ENCODE peak calls at places on chromosomes 2 and 18, in ten cellular contexts. One of them, this sample, is unnamed.

GRCh38 chr2:147358375-147358774 is 486.5 kb upstream of the ACVR2A start:
- DNase-seq in AG10803: no peak
- DNase-seq in fibroblast of mammary gland: peak; percentile 45
- DNase-seq in lower lobe of right lung: no peak
- DNase-seq in endothelial cell: no peak
- DNase-seq in A673: no peak
- DNase-seq in Caco-2: no peak
- DNase-seq in RWPE2: no peak
- DNase-seq in A549: no peak
- DNase-seq in neural progenitor cell: no peak
- DNase-seq in this sample: no peak

GRCh38 chr2:13114391-13114790 is 397.7 kb downstream of the TRIB2 start:
- DNase-seq in A673: peak; percentile 45
- DNase-seq in endothelial cell: no peak
- DNase-seq in A549: no peak
- DNase-seq in fibroblast of mammary gland: peak; percentile 16
- DNase-seq in neural progenitor cell: no peak
- DNase-seq in lower lobe of right lung: no peak
- DNase-seq in AG10803: peak; percentile 1
- DNase-seq in Caco-2: no peak
- DNase-seq in RWPE2: no peak
- DNase-seq in this sample: no peak

GRCh38 chr2:189486237-189486770 is 45.0 kb downstream of the WDR75 start:
- DNase-seq in lower lobe of right lung: no peak
- DNase-seq in Caco-2: no peak
- DNase-seq in neural progenitor cell: no peak
- DNase-seq in endothelial cell: no peak
- DNase-seq in RWPE2: no peak
- DNase-seq in A673: no peak
- DNase-seq in fibroblast of mammary gland: no peak
- DNase-seq in A549: no peak
- DNase-seq in AG10803: no peak
- DNase-seq in this sample: no peak

GRCh38 chr2:184599054-184599874 is 935 bp downstream of the ZNF804A start:
- DNase-seq in Caco-2: no peak
- DNase-seq in RWPE2: no peak
- DNase-seq in A673: peak; percentile 56
- DNase-seq in fibroblast of mammary gland: peak; percentile 8
- DNase-seq in endothelial cell: no peak
- DNase-seq in lower lobe of right lung: no peak
- DNase-seq in neural progenitor cell: no peak
- DNase-seq in A549: no peak
- DNase-seq in AG10803: no peak
- DNase-seq in this sample: no peak

GRCh38 chr18:7872569-7872968 is 305.5 kb downstream of the PTPRM start:
- DNase-seq in Caco-2: peak; percentile 67
- DNase-seq in endothelial cell: no peak
- DNase-seq in A549: peak; percentile 92
- DNase-seq in AG10803: peak; percentile 69
- DNase-seq in A673: no peak
- DNase-seq in RWPE2: no peak
- DNase-seq in lower lobe of right lung: no peak
- DNase-seq in fibroblast of mammary gland: peak; percentile 93
- DNase-seq in neural progenitor cell: no peak
- DNase-seq in this sample: no peak

GRCh38 chr2:28451793-28452533 is 43.9 kb upstream of the PLB1 start:
- DNase-seq in Caco-2: peak; percentile 26
- DNase-seq in lower lobe of right lung: no peak
- DNase-seq in RWPE2: no peak
- DNase-seq in A549: no peak
- DNase-seq in neural progenitor cell: no peak
- DNase-seq in A673: no peak
- DNase-seq in fibroblast of mammary gland: no peak
- DNase-seq in endothelial cell: no peak
- DNase-seq in AG10803: no peak
- DNase-seq in this sample: no peak

GRCh38 chr18:14912967-14913366 is 165.0 kb downstream of the ANKRD30B start:
- DNase-seq in lower lobe of right lung: no peak
- DNase-seq in endothelial cell: no peak
- DNase-seq in AG10803: peak; percentile 5
- DNase-seq in A673: no peak
- DNase-seq in fibroblast of mammary gland: no peak
- DNase-seq in RWPE2: no peak
- DNase-seq in Caco-2: no peak
- DNase-seq in neural progenitor cell: no peak
- DNase-seq in A549: no peak
- DNase-seq in this sample: no peak

GRCh38 chr2:133415210-133415876 is 152.9 kb downstream of the NCKAP5 start:
- DNase-seq in endothelial cell: no peak
- DNase-seq in A673: no peak
- DNase-seq in AG10803: peak; percentile 43
- DNase-seq in A549: no peak
- DNase-seq in lower lobe of right lung: no peak
- DNase-seq in fibroblast of mammary gland: no peak
- DNase-seq in RWPE2: no peak
- DNase-seq in neural progenitor cell: no peak
- DNase-seq in Caco-2: no peak
- DNase-seq in this sample: no peak

GRCh38 chr2:109134741-109135571 is 6.0 kb downstream of the SH3RF3 start:
- DNase-seq in A673: no peak
- DNase-seq in lower lobe of right lung: no peak
- DNase-seq in AG10803: no peak
- DNase-seq in A549: no peak
- DNase-seq in neural progenitor cell: no peak
- DNase-seq in Caco-2: no peak
- DNase-seq in endothelial cell: no peak
- DNase-seq in fibroblast of mammary gland: no peak
- DNase-seq in RWPE2: no peak
- DNase-seq in this sample: no peak

GRCh38 chr2:71756280-71756906 is 303.0 kb downstream of the DYSF start:
- DNase-seq in endothelial cell: no peak
- DNase-seq in AG10803: peak; percentile 52
- DNase-seq in A673: no peak
- DNase-seq in A549: no peak
- DNase-seq in Caco-2: no peak
- DNase-seq in RWPE2: no peak
- DNase-seq in neural progenitor cell: no peak
- DNase-seq in fibroblast of mammary gland: peak; percentile 66
- DNase-seq in lower lobe of right lung: no peak
- DNase-seq in this sample: no peak

GRCh38 chr18:36692331-36692730 is 136.5 kb downstream of the TPGS2 start:
- DNase-seq in neural progenitor cell: no peak
- DNase-seq in endothelial cell: no peak
- DNase-seq in Caco-2: no peak
- DNase-seq in RWPE2: no peak
- DNase-seq in A549: no peak
- DNase-seq in AG10803: peak; percentile 93
- DNase-seq in A673: no peak
- DNase-seq in fibroblast of mammary gland: peak; percentile 94
- DNase-seq in lower lobe of right lung: no peak
- DNase-seq in this sample: no peak

GRCh38 chr2:124485659-124486058 is 460.6 kb downstream of the CNTNAP5 start:
- DNase-seq in endothelial cell: no peak
- DNase-seq in RWPE2: no peak
- DNase-seq in A673: no peak
- DNase-seq in A549: no peak
- DNase-seq in lower lobe of right lung: no peak
- DNase-seq in Caco-2: no peak
- DNase-seq in neural progenitor cell: no peak
- DNase-seq in fibroblast of mammary gland: no peak
- DNase-seq in AG10803: no peak
- DNase-seq in this sample: no peak

DNA sequence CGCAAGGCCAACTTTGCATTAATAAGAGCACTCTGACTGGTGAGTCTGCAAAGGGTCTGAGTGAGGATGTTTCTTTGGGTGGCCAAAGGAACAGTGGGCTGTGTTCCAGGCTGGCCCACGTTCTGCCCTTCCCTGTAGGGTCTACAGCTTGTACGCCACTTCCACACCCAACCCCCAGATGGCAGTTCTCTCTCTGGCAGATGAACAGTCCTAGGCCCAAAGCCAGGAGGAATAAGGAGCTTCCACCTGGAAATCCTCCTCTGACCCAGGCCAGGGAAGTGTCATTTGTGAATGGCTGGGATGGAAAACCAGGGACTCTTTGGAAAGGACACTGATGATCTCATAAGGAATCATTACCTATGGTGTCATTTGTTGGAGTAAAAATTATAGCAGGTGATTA is 6.6 kb downstream of the OTOF start:
- DNase-seq in fibroblast of mammary gland: no peak
- DNase-seq in A549: no peak
- DNase-seq in endothelial cell: peak; percentile 41
- DNase-seq in Caco-2: no peak
- DNase-seq in lower lobe of right lung: no peak
- DNase-seq in RWPE2: no peak
- DNase-seq in neural progenitor cell: peak; percentile 38
- DNase-seq in A673: no peak
- DNase-seq in AG10803: no peak
- DNase-seq in this sample: no peak
- TF ChIP-seq CTCF in fibroblast of mammary gland: no peak
- TF ChIP-seq CTCF in A549: no peak
- TF ChIP-seq CTCF in endothelial cell: no peak
- TF ChIP-seq CTCF in Caco-2: no peak
- TF ChIP-seq CTCF in lower lobe of right lung: no peak
- TF ChIP-seq CTCF in RWPE2: no peak
- TF ChIP-seq CTCF in neural progenitor cell: peak; percentile 39
- TF ChIP-seq CTCF in A673: peak; percentile 34
- TF ChIP-seq CTCF in AG10803: no peak
- TF ChIP-seq CTCF in this sample: no peak

GRCh38 chr18:30889582-30890301 is 152.8 kb downstream of the DSC3 start:
- DNase-seq in Caco-2: no peak
- DNase-seq in fibroblast of mammary gland: no peak
- DNase-seq in A549: peak; percentile 27
- DNase-seq in lower lobe of right lung: no peak
- DNase-seq in A673: peak; percentile 11
- DNase-seq in neural progenitor cell: peak; percentile 66
- DNase-seq in AG10803: no peak
- DNase-seq in endothelial cell: peak; percentile 33
- DNase-seq in RWPE2: no peak
- DNase-seq in this sample: no peak
- TF ChIP-seq CTCF in Caco-2: no peak
- TF ChIP-seq CTCF in fibroblast of mammary gland: no peak
- TF ChIP-seq CTCF in A549: no peak
- TF ChIP-seq CTCF in lower lobe of right lung: peak; percentile 40
- TF ChIP-seq CTCF in A673: peak; percentile 21
- TF ChIP-seq CTCF in neural progenitor cell: peak; percentile 73
- TF ChIP-seq CTCF in AG10803: no peak
- TF ChIP-seq CTCF in endothelial cell: peak; percentile 24
- TF ChIP-seq CTCF in RWPE2: peak; percentile 54
- TF ChIP-seq CTCF in this sample: peak; percentile 55

DNA sequence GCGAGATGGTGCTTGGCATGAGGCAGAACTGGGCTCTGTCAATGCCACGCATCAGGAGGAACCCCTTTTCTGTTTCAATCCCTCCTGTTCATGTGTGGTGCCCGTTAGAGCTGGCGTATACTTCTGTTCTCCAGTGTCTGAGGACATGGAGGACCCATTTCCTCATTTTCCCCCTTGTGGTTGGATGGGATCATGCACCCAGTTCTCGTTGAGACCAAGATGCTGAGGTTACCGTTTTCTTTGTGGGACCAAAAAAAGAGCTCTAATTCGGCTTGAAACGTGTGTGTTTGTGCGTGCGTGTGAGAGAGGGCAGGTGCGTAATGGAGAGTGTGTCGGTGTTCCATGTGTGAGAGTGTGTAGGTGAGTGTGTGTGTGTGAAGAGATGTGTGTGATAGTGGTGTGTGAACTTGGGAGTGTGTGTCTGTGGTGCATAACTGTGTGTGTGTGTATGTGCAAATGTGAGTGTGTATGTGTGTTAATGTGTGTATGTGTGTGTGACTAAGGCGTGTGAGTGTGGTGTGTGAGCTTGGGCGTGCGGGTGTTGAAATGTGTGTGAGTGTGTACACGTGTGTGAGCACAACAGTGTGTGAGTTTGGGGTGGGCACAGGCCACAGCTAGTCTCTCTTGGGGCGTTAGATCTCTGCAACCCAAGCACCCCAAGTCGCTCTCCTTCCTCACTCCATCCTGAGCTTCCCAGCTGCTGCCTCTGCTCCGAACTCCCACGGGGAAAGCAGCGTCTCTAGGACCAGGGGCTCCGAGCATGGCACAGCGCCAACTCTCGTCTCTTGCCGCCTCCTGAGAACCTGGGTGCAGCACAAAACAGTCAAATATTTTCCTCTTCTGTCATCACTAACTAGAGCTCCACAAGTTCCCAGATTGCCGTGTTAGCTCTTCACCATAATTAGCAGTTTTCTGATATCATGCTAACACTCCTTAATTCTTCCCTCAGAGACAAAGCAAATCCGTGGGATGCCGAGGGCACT is 75.8 kb downstream of the LONRF2 start:
- DNase-seq in AG10803: no peak
- DNase-seq in endothelial cell: peak; percentile 49
- DNase-seq in neural progenitor cell: peak; percentile 28
- DNase-seq in RWPE2: no peak
- DNase-seq in Caco-2: no peak
- DNase-seq in A549: peak; percentile 50
- DNase-seq in fibroblast of mammary gland: peak; percentile 25
- DNase-seq in A673: peak; percentile 55
- DNase-seq in lower lobe of right lung: no peak
- DNase-seq in this sample: no peak
- TF ChIP-seq CTCF in AG10803: peak; percentile 51
- TF ChIP-seq CTCF in endothelial cell: peak; percentile 77
- TF ChIP-seq CTCF in neural progenitor cell: peak; percentile 55
- TF ChIP-seq CTCF in RWPE2: peak; percentile 10
- TF ChIP-seq CTCF in Caco-2: peak; percentile 26
- TF ChIP-seq CTCF in A549: no peak
- TF ChIP-seq CTCF in fibroblast of mammary gland: peak; percentile 49
- TF ChIP-seq CTCF in A673: peak; percentile 61
- TF ChIP-seq CTCF in lower lobe of right lung: peak; percentile 55
- TF ChIP-seq CTCF in this sample: peak; percentile 63

GRCh38 chr2:45167885-45168284 is 158.6 kb upstream of the SIX2 start:
- DNase-seq in lower lobe of right lung: no peak
- DNase-seq in RWPE2: no peak
- DNase-seq in endothelial cell: no peak
- DNase-seq in AG10803: no peak
- DNase-seq in A549: no peak
- DNase-seq in neural progenitor cell: peak; percentile 30
- DNase-seq in Caco-2: no peak
- DNase-seq in fibroblast of mammary gland: no peak
- DNase-seq in A673: no peak
- DNase-seq in this sample: no peak

GRCh38 chr2:45170976-45171514 is 161.8 kb upstream of the SIX2 start:
- DNase-seq in AG10803: no peak
- DNase-seq in A673: no peak
- DNase-seq in lower lobe of right lung: no peak
- DNase-seq in Caco-2: no peak
- DNase-seq in neural progenitor cell: no peak
- DNase-seq in RWPE2: no peak
- DNase-seq in endothelial cell: no peak
- DNase-seq in A549: no peak
- DNase-seq in fibroblast of mammary gland: peak; percentile 20
- DNase-seq in this sample: no peak

GRCh38 chr2:45170191-45170975 is 161.1 kb upstream of the SIX2 start:
- DNase-seq in A673: no peak
- DNase-seq in fibroblast of mammary gland: no peak
- DNase-seq in neural progenitor cell: peak; percentile 84
- DNase-seq in lower lobe of right lung: no peak
- DNase-seq in Caco-2: no peak
- DNase-seq in endothelial cell: no peak
- DNase-seq in A549: no peak
- DNase-seq in AG10803: no peak
- DNase-seq in RWPE2: no peak
- DNase-seq in this sample: no peak

GRCh38 chr2:45168731-45169338 is 159.6 kb upstream of the SIX2 start:
- DNase-seq in endothelial cell: peak; percentile 34
- DNase-seq in A673: no peak
- DNase-seq in A549: peak; percentile 46
- DNase-seq in neural progenitor cell: peak; percentile 71
- DNase-seq in RWPE2: no peak
- DNase-seq in fibroblast of mammary gland: peak; percentile 33
- DNase-seq in Caco-2: no peak
- DNase-seq in AG10803: no peak
- DNase-seq in lower lobe of right lung: no peak
- DNase-seq in this sample: no peak

GRCh38 chr2:45169339-45170190 is 160.3 kb upstream of the SIX2 start:
- DNase-seq in neural progenitor cell: peak; percentile 68
- DNase-seq in lower lobe of right lung: no peak
- DNase-seq in AG10803: no peak
- DNase-seq in endothelial cell: peak; percentile 78
- DNase-seq in A673: no peak
- DNase-seq in RWPE2: no peak
- DNase-seq in A549: peak; percentile 51
- DNase-seq in fibroblast of mammary gland: peak; percentile 24
- DNase-seq in Caco-2: no peak
- DNase-seq in this sample: no peak
- TF ChIP-seq CTCF in neural progenitor cell: peak; percentile 16
- TF ChIP-seq CTCF in lower lobe of right lung: no peak
- TF ChIP-seq CTCF in AG10803: no peak
- TF ChIP-seq CTCF in endothelial cell: no peak
- TF ChIP-seq CTCF in A673: no peak
- TF ChIP-seq CTCF in RWPE2: no peak
- TF ChIP-seq CTCF in A549: peak; percentile 18
- TF ChIP-seq CTCF in fibroblast of mammary gland: no peak
- TF ChIP-seq CTCF in Caco-2: peak; percentile 0
- TF ChIP-seq CTCF in this sample: peak; percentile 41

This sample was measured in chondrocyte.